ENCODE peak calls at places on chromosome X, in ten cellular contexts. One of them, this sample, is unnamed. For H3K9me3 and H3K4me1, the result is how much of the 10 kb centered on the place peaks cover.

GRCh38 chrX:115367455-115367854 is 77.9 kb downstream of the LUZP4 start:
- DNase-seq in naive thymus-derived CD4-positive, alpha-beta T cell: no peak
- DNase-seq in adrenal gland: no peak
- DNase-seq in A549: no peak
- DNase-seq in right cardiac atrium: no peak
- DNase-seq in sigmoid colon: no peak
- DNase-seq in CD4-positive, CD25-positive, alpha-beta regulatory T cell: no peak
- DNase-seq in HCT116: no peak
- DNase-seq in heart left ventricle: no peak
- DNase-seq in keratinocyte: no peak
- DNase-seq in this sample: peak

GRCh38 chrX:12223650-12224049 is 85.4 kb downstream of the FRMPD4 start:
- DNase-seq in naive thymus-derived CD4-positive, alpha-beta T cell: no peak
- DNase-seq in adrenal gland: no peak
- DNase-seq in A549: no peak
- DNase-seq in right cardiac atrium: no peak
- DNase-seq in sigmoid colon: no peak
- DNase-seq in CD4-positive, CD25-positive, alpha-beta regulatory T cell: no peak
- DNase-seq in HCT116: no peak
- DNase-seq in heart left ventricle: no peak
- DNase-seq in keratinocyte: no peak
- DNase-seq in this sample: peak

GRCh38 chrX:140229187-140229586 is 263.9 kb upstream of the CXorf66 start:
- DNase-seq in naive thymus-derived CD4-positive, alpha-beta T cell: no peak
- DNase-seq in adrenal gland: no peak
- DNase-seq in A549: no peak
- DNase-seq in right cardiac atrium: no peak
- DNase-seq in sigmoid colon: no peak
- DNase-seq in CD4-positive, CD25-positive, alpha-beta regulatory T cell: no peak
- DNase-seq in HCT116: no peak
- DNase-seq in heart left ventricle: no peak
- DNase-seq in keratinocyte: no peak
- DNase-seq in this sample: no peak

GRCh38 chrX:120310861-120311631 is at the start of gene TMEM255A:
- DNase-seq in naive thymus-derived CD4-positive, alpha-beta T cell: no peak
- DNase-seq in adrenal gland: peak
- DNase-seq in A549: no peak
- DNase-seq in right cardiac atrium: no peak
- DNase-seq in sigmoid colon: peak
- DNase-seq in CD4-positive, CD25-positive, alpha-beta regulatory T cell: no peak
- DNase-seq in HCT116: no peak
- DNase-seq in heart left ventricle: peak
- DNase-seq in keratinocyte: no peak
- DNase-seq in this sample: no peak

GRCh38 chrX:109826954-109827708 is 94.1 kb upstream of the ACSL4 start:
- DNase-seq in naive thymus-derived CD4-positive, alpha-beta T cell: no peak
- DNase-seq in adrenal gland: peak
- DNase-seq in A549: peak
- DNase-seq in right cardiac atrium: no peak
- DNase-seq in sigmoid colon: no peak
- DNase-seq in CD4-positive, CD25-positive, alpha-beta regulatory T cell: no peak
- DNase-seq in HCT116: no peak
- DNase-seq in heart left ventricle: no peak
- DNase-seq in keratinocyte: no peak
- DNase-seq in this sample: peak

GRCh38 chrX:33106737-33107136 is 104.6 kb downstream of the DMD start:
- DNase-seq in naive thymus-derived CD4-positive, alpha-beta T cell: no peak
- DNase-seq in adrenal gland: no peak
- DNase-seq in A549: no peak
- DNase-seq in right cardiac atrium: no peak
- DNase-seq in sigmoid colon: no peak
- DNase-seq in CD4-positive, CD25-positive, alpha-beta regulatory T cell: no peak
- DNase-seq in HCT116: no peak
- DNase-seq in heart left ventricle: no peak
- DNase-seq in keratinocyte: no peak
- DNase-seq in this sample: no peak

GRCh38 chrX:68498508-68499379 is at the start of gene YIPF6:
- DNase-seq in naive thymus-derived CD4-positive, alpha-beta T cell: peak
- DNase-seq in adrenal gland: peak
- DNase-seq in A549: peak
- DNase-seq in right cardiac atrium: peak
- DNase-seq in sigmoid colon: peak
- DNase-seq in CD4-positive, CD25-positive, alpha-beta regulatory T cell: peak
- DNase-seq in HCT116: peak
- DNase-seq in heart left ventricle: peak
- DNase-seq in keratinocyte: no peak
- DNase-seq in this sample: peak

GRCh38 chrX:134695999-134696398 is 37.7 kb upstream of the PLAC1 start:
- DNase-seq in naive thymus-derived CD4-positive, alpha-beta T cell: no peak
- DNase-seq in adrenal gland: no peak
- DNase-seq in A549: no peak
- DNase-seq in right cardiac atrium: no peak
- DNase-seq in sigmoid colon: no peak
- DNase-seq in CD4-positive, CD25-positive, alpha-beta regulatory T cell: no peak
- DNase-seq in HCT116: no peak
- DNase-seq in heart left ventricle: no peak
- DNase-seq in keratinocyte: no peak
- DNase-seq in this sample: no peak

GRCh38 chrX:106802388-106803275 is at the start of gene TBC1D8B:
- DNase-seq in naive thymus-derived CD4-positive, alpha-beta T cell: peak
- DNase-seq in adrenal gland: peak
- DNase-seq in A549: peak
- DNase-seq in right cardiac atrium: peak
- DNase-seq in sigmoid colon: peak
- DNase-seq in CD4-positive, CD25-positive, alpha-beta regulatory T cell: no peak
- DNase-seq in HCT116: peak
- DNase-seq in heart left ventricle: peak
- DNase-seq in keratinocyte: peak
- DNase-seq in this sample: peak

GRCh38 chrX:107571296-107571998 is 56.9 kb upstream of the PRPS1 start:
- DNase-seq in naive thymus-derived CD4-positive, alpha-beta T cell: no peak
- DNase-seq in adrenal gland: peak
- DNase-seq in A549: peak
- DNase-seq in right cardiac atrium: no peak
- DNase-seq in sigmoid colon: no peak
- DNase-seq in CD4-positive, CD25-positive, alpha-beta regulatory T cell: no peak
- DNase-seq in HCT116: peak
- DNase-seq in heart left ventricle: no peak
- DNase-seq in keratinocyte: peak
- DNase-seq in this sample: peak

GRCh38 chrX:112612558-112612957 is 67.2 kb downstream of the LHFPL1 start:
- DNase-seq in naive thymus-derived CD4-positive, alpha-beta T cell: no peak
- DNase-seq in adrenal gland: no peak
- DNase-seq in A549: no peak
- DNase-seq in right cardiac atrium: no peak
- DNase-seq in sigmoid colon: no peak
- DNase-seq in CD4-positive, CD25-positive, alpha-beta regulatory T cell: no peak
- DNase-seq in HCT116: no peak
- DNase-seq in heart left ventricle: no peak
- DNase-seq in keratinocyte: no peak
- DNase-seq in this sample: no peak

GRCh38 chrX:19625612-19626011 is 110.3 kb upstream of the MAP3K15 start:
- DNase-seq in naive thymus-derived CD4-positive, alpha-beta T cell: no peak
- DNase-seq in adrenal gland: no peak
- DNase-seq in A549: no peak
- DNase-seq in right cardiac atrium: no peak
- DNase-seq in sigmoid colon: no peak
- DNase-seq in CD4-positive, CD25-positive, alpha-beta regulatory T cell: no peak
- DNase-seq in HCT116: no peak
- DNase-seq in heart left ventricle: no peak
- DNase-seq in keratinocyte: no peak
- DNase-seq in this sample: peak

GRCh38 chrX:109839694-109840358 is 106.8 kb upstream of the ACSL4 start:
- DNase-seq in naive thymus-derived CD4-positive, alpha-beta T cell: no peak
- DNase-seq in adrenal gland: no peak
- DNase-seq in A549: peak
- DNase-seq in right cardiac atrium: no peak
- DNase-seq in sigmoid colon: peak
- DNase-seq in CD4-positive, CD25-positive, alpha-beta regulatory T cell: no peak
- DNase-seq in HCT116: peak
- DNase-seq in heart left ventricle: no peak
- DNase-seq in keratinocyte: no peak
- DNase-seq in this sample: no peak

GRCh38 chrX:13254076-13254785 is 65.6 kb downstream of the ATXN3L start:
- DNase-seq in naive thymus-derived CD4-positive, alpha-beta T cell: no peak
- DNase-seq in adrenal gland: peak
- DNase-seq in A549: no peak
- DNase-seq in right cardiac atrium: peak
- DNase-seq in sigmoid colon: no peak
- DNase-seq in CD4-positive, CD25-positive, alpha-beta regulatory T cell: no peak
- DNase-seq in HCT116: no peak
- DNase-seq in heart left ventricle: no peak
- DNase-seq in keratinocyte: no peak
- DNase-seq in this sample: no peak

GRCh38 chrX:31443654-31444053 is 371.8 kb upstream of the FTHL17 start:
- DNase-seq in naive thymus-derived CD4-positive, alpha-beta T cell: no peak
- DNase-seq in adrenal gland: no peak
- DNase-seq in A549: no peak
- DNase-seq in right cardiac atrium: no peak
- DNase-seq in sigmoid colon: no peak
- DNase-seq in CD4-positive, CD25-positive, alpha-beta regulatory T cell: no peak
- DNase-seq in HCT116: no peak
- DNase-seq in heart left ventricle: no peak
- DNase-seq in keratinocyte: no peak
- DNase-seq in this sample: no peak

GRCh38 chrX:33336783-33337182 is 125.4 kb upstream of the DMD start:
- DNase-seq in naive thymus-derived CD4-positive, alpha-beta T cell: no peak
- DNase-seq in adrenal gland: peak
- DNase-seq in A549: no peak
- DNase-seq in right cardiac atrium: no peak
- DNase-seq in sigmoid colon: no peak
- DNase-seq in CD4-positive, CD25-positive, alpha-beta regulatory T cell: no peak
- DNase-seq in HCT116: no peak
- DNase-seq in heart left ventricle: no peak
- DNase-seq in keratinocyte: no peak
- DNase-seq in this sample: peak

GRCh38 chrX:77962068-77962902 is 7.2 kb downstream of the PGAM4 start:
- DNase-seq in naive thymus-derived CD4-positive, alpha-beta T cell: peak
- DNase-seq in adrenal gland: no peak
- DNase-seq in A549: no peak
- DNase-seq in right cardiac atrium: no peak
- DNase-seq in sigmoid colon: no peak
- DNase-seq in CD4-positive, CD25-positive, alpha-beta regulatory T cell: no peak
- DNase-seq in HCT116: no peak
- DNase-seq in heart left ventricle: no peak
- DNase-seq in keratinocyte: no peak
- DNase-seq in this sample: peak

GRCh38 chrX:100946521-100946920 is 17.8 kb upstream of the XKRX start:
- DNase-seq in naive thymus-derived CD4-positive, alpha-beta T cell: no peak
- DNase-seq in adrenal gland: no peak
- DNase-seq in A549: no peak
- DNase-seq in right cardiac atrium: no peak
- DNase-seq in sigmoid colon: no peak
- DNase-seq in CD4-positive, CD25-positive, alpha-beta regulatory T cell: no peak
- DNase-seq in HCT116: no peak
- DNase-seq in heart left ventricle: no peak
- DNase-seq in keratinocyte: no peak
- DNase-seq in this sample: no peak

GRCh38 chrX:107565916-107566602 is 62.3 kb upstream of the PRPS1 start:
- DNase-seq in naive thymus-derived CD4-positive, alpha-beta T cell: no peak
- DNase-seq in adrenal gland: peak
- DNase-seq in A549: peak
- DNase-seq in right cardiac atrium: no peak
- DNase-seq in sigmoid colon: no peak
- DNase-seq in CD4-positive, CD25-positive, alpha-beta regulatory T cell: no peak
- DNase-seq in HCT116: peak
- DNase-seq in heart left ventricle: no peak
- DNase-seq in keratinocyte: no peak
- DNase-seq in this sample: peak

DNA sequence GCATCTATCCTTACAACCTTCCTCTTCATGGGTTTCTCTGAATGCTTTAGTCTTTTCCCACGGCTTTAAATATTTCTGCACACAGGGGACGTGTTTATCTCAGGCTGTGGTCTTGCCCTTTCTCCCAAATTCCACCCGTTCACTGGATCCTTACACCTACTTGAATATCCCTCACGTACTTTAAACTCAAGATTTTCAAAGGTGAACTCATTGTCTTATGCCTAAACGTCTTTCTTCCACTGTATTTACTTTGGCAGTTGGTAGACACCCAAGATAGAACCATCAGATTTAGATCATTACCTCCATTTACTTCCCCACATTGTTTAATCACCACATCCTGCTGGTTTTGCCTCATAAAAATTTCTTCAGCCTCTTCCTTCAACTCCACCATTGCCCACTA is 269.2 kb downstream of the CBLL2 start:
- DNase-seq in naive thymus-derived CD4-positive, alpha-beta T cell: no peak
- DNase-seq in adrenal gland: no peak
- DNase-seq in A549: no peak
- DNase-seq in right cardiac atrium: no peak
- DNase-seq in sigmoid colon: no peak
- DNase-seq in CD4-positive, CD25-positive, alpha-beta regulatory T cell: no peak
- DNase-seq in HCT116: no peak
- DNase-seq in heart left ventricle: no peak
- DNase-seq in keratinocyte: no peak
- DNase-seq in this sample: no peak
- H3K9me3 ChIP-seq in naive thymus-derived CD4-positive, alpha-beta T cell: under half
- H3K9me3 ChIP-seq in adrenal gland: under half
- H3K9me3 ChIP-seq in A549: under half
- H3K9me3 ChIP-seq in right cardiac atrium: under half
- H3K9me3 ChIP-seq in sigmoid colon: under half
- H3K9me3 ChIP-seq in CD4-positive, CD25-positive, alpha-beta regulatory T cell: under half
- H3K9me3 ChIP-seq in HCT116: under half
- H3K9me3 ChIP-seq in heart left ventricle: under half
- H3K9me3 ChIP-seq in keratinocyte: under half
- H3K9me3 ChIP-seq in this sample: under half

GRCh38 chrX:71622347-71623104 is 4.2 kb upstream of the CXCR3 start:
- DNase-seq in naive thymus-derived CD4-positive, alpha-beta T cell: peak
- DNase-seq in adrenal gland: peak
- DNase-seq in A549: peak
- DNase-seq in right cardiac atrium: peak
- DNase-seq in sigmoid colon: peak
- DNase-seq in CD4-positive, CD25-positive, alpha-beta regulatory T cell: peak
- DNase-seq in HCT116: peak
- DNase-seq in heart left ventricle: peak
- DNase-seq in keratinocyte: no peak
- DNase-seq in this sample: no peak
- H3K4me1 ChIP-seq in naive thymus-derived CD4-positive, alpha-beta T cell: under half
- H3K4me1 ChIP-seq in adrenal gland: under half
- H3K4me1 ChIP-seq in A549: under half
- H3K4me1 ChIP-seq in right cardiac atrium: under half
- H3K4me1 ChIP-seq in sigmoid colon: under half
- H3K4me1 ChIP-seq in CD4-positive, CD25-positive, alpha-beta regulatory T cell: half or more
- H3K4me1 ChIP-seq in HCT116: under half
- H3K4me1 ChIP-seq in heart left ventricle: under half
- H3K4me1 ChIP-seq in keratinocyte: under half
- H3K4me1 ChIP-seq in this sample: under half

GRCh38 chrX:41722816-41723215 is 1.2 kb upstream of the GPR82 start:
- DNase-seq in naive thymus-derived CD4-positive, alpha-beta T cell: no peak
- DNase-seq in adrenal gland: no peak
- DNase-seq in A549: no peak
- DNase-seq in right cardiac atrium: no peak
- DNase-seq in sigmoid colon: no peak
- DNase-seq in CD4-positive, CD25-positive, alpha-beta regulatory T cell: no peak
- DNase-seq in HCT116: no peak
- DNase-seq in heart left ventricle: no peak
- DNase-seq in keratinocyte: no peak
- DNase-seq in this sample: no peak
- H3K9me3 ChIP-seq in naive thymus-derived CD4-positive, alpha-beta T cell: under half
- H3K9me3 ChIP-seq in adrenal gland: under half
- H3K9me3 ChIP-seq in A549: under half
- H3K9me3 ChIP-seq in right cardiac atrium: under half
- H3K9me3 ChIP-seq in sigmoid colon: under half
- H3K9me3 ChIP-seq in CD4-positive, CD25-positive, alpha-beta regulatory T cell: under half
- H3K9me3 ChIP-seq in HCT116: under half
- H3K9me3 ChIP-seq in heart left ventricle: under half
- H3K9me3 ChIP-seq in keratinocyte: under half
- H3K9me3 ChIP-seq in this sample: under half

GRCh38 chrX:154596290-154596929 is 11.5 kb downstream of the CTAG1A start:
- DNase-seq in naive thymus-derived CD4-positive, alpha-beta T cell: no peak
- DNase-seq in adrenal gland: no peak
- DNase-seq in A549: no peak
- DNase-seq in right cardiac atrium: no peak
- DNase-seq in sigmoid colon: no peak
- DNase-seq in CD4-positive, CD25-positive, alpha-beta regulatory T cell: no peak
- DNase-seq in HCT116: no peak
- DNase-seq in heart left ventricle: no peak
- DNase-seq in keratinocyte: peak
- DNase-seq in this sample: no peak
- H3K4me1 ChIP-seq in naive thymus-derived CD4-positive, alpha-beta T cell: under half
- H3K4me1 ChIP-seq in adrenal gland: under half
- H3K4me1 ChIP-seq in A549: under half
- H3K4me1 ChIP-seq in right cardiac atrium: under half
- H3K4me1 ChIP-seq in sigmoid colon: under half
- H3K4me1 ChIP-seq in CD4-positive, CD25-positive, alpha-beta regulatory T cell: under half
- H3K4me1 ChIP-seq in HCT116: under half
- H3K4me1 ChIP-seq in heart left ventricle: under half
- H3K4me1 ChIP-seq in keratinocyte: under half
- H3K4me1 ChIP-seq in this sample: under half

This sample was measured in SJSA1.